ENCODE peak calls at places on chromosomes 11 and 22, in seven cellular contexts. J is EL; Q is thoracic aorta; V is stimulated activated CD4-positive, alpha-beta T cell treated with anti-CD3 and anti-CD28 coated beads, TNF-alpha, amount 100 ng/mL, for 1 hour; C is putamen; G is non-pigmented ciliary epithelial cell; F is ureter. W is an unnamed sample.

GRCh38 chr22:44436656-44437492 is 61.2 kb downstream of the RTL6 start:
- DNase-seq in J (no peak), Q (no peak), V (no peak), C (no peak), G (no peak), F (no peak), W (no peak)

GRCh38 chr11:47175746-47176327 is 842 bp downstream of the ARFGAP2 start:
- DNase-seq in J (no peak), Q (no peak), V (no peak), C (no peak), G (no peak), F (no peak), W (no peak)

GRCh38 chr11:9752091-9752490 is 88.2 kb downstream of the SWAP70 start:
- DNase-seq in J (peak), Q (no peak), V (no peak), C (no peak), G (no peak), F (no peak), W (no peak)

GRCh38 chr22:41048791-41049717 is 43.3 kb upstream of the EP300 start:
- DNase-seq in J (peak), Q (peak), V (no peak), C (peak), G (peak), F (peak), W (no peak)

GRCh38 chr11:36417154-36417553 is 92.9 kb downstream of the TRAF6 start:
- DNase-seq in J (no peak), Q (no peak), V (no peak), C (no peak), G (no peak), F (no peak), W (no peak)

GRCh38 chr11:66543263-66544107 is 2.4 kb downstream of the ZDHHC24 start:
- DNase-seq in J (peak), Q (no peak), V (peak), C (no peak), G (no peak), F (no peak), W (no peak)

GRCh38 chr11:47389577-47390072 is 11.3 kb upstream of the SPI1 start:
- DNase-seq in J (no peak), Q (no peak), V (no peak), C (no peak), G (no peak), F (no peak), W (no peak)

GRCh38 chr22:34427436-34427835 is 507.2 kb upstream of the LARGE1 start:
- DNase-seq in J (no peak), Q (no peak), V (no peak), C (no peak), G (no peak), F (no peak), W (no peak)

GRCh38 chr11:74849525-74850391 is 99.1 kb downstream of the XRRA1 start:
- DNase-seq in J (peak), Q (peak), V (no peak), C (no peak), G (no peak), F (no peak), W (no peak)

GRCh38 chr11:27372159-27372558 is 9.1 kb upstream of the CCDC34 start:
- DNase-seq in J (no peak), Q (no peak), V (no peak), C (no peak), G (no peak), F (no peak), W (no peak)

GRCh38 chr22:17931400-17931825 is 92.9 kb downstream of the MICAL3 start:
- DNase-seq in J (peak), Q (no peak), V (no peak), C (no peak), G (no peak), F (no peak), W (no peak)

GRCh38 chr22:23240639-23241389 is 60.5 kb downstream of the BCR start:
- DNase-seq in J (no peak), Q (no peak), V (no peak), C (no peak), G (no peak), F (no peak), W (no peak)

GRCh38 chr22:19871023-19871844 is 16.6 kb upstream of the GNB1L start:
- DNase-seq in J (no peak), Q (no peak), V (no peak), C (no peak), G (no peak), F (peak), W (no peak)

GRCh38 chr11:86984701-86985100 is 29.5 kb upstream of the FZD4 start:
- DNase-seq in J (no peak), Q (no peak), V (no peak), C (no peak), G (no peak), F (no peak), W (no peak)

W was measured in NCI-H187.